ENCODE peak calls at places on chromosomes 6 and 20, in four cellular contexts. One of them, this sample, is unnamed.

GRCh38 chr6:122207061-122207460 is 192.4 kb upstream of the HSF2 start:
- DNase-seq in naive B cell: no peak
- DNase-seq in fibroblast of mammary gland: no peak
- DNase-seq in left colon: no peak
- DNase-seq in this sample: no peak

GRCh38 chr6:129863664-129864063 is 2.5 kb upstream of the TMEM244 start:
- DNase-seq in naive B cell: no peak
- DNase-seq in fibroblast of mammary gland: peak
- DNase-seq in left colon: no peak
- DNase-seq in this sample: no peak

GRCh38 chr6:21158149-21158548 is 435.4 kb upstream of the SOX4 start:
- DNase-seq in naive B cell: no peak
- DNase-seq in fibroblast of mammary gland: no peak
- DNase-seq in left colon: no peak
- DNase-seq in this sample: no peak

GRCh38 chr20:40880063-40880715 is 148.4 kb upstream of the TOP1 start:
- DNase-seq in naive B cell: no peak
- DNase-seq in fibroblast of mammary gland: no peak
- DNase-seq in left colon: no peak
- DNase-seq in this sample: no peak

GRCh38 chr20:13424174-13424833 is 203.2 kb downstream of the ISM1 start:
- DNase-seq in naive B cell: no peak
- DNase-seq in fibroblast of mammary gland: no peak
- DNase-seq in left colon: no peak
- DNase-seq in this sample: no peak

GRCh38 chr20:63344616-63345327 is 16.4 kb downstream of the CHRNA4 start:
- DNase-seq in naive B cell: no peak
- DNase-seq in fibroblast of mammary gland: peak
- DNase-seq in left colon: no peak
- DNase-seq in this sample: no peak

GRCh38 chr20:36542516-36543186 is 1.3 kb downstream of the MYL9 start:
- DNase-seq in naive B cell: no peak
- DNase-seq in fibroblast of mammary gland: no peak
- DNase-seq in left colon: no peak
- DNase-seq in this sample: peak

GRCh38 chr6:135329851-135330803 is 149.0 kb downstream of the MYB start:
- DNase-seq in naive B cell: no peak
- DNase-seq in fibroblast of mammary gland: no peak
- DNase-seq in left colon: no peak
- DNase-seq in this sample: peak

GRCh38 chr6:106128981-106129761 is 43.0 kb downstream of the PRDM1 start:
- DNase-seq in naive B cell: no peak
- DNase-seq in fibroblast of mammary gland: peak
- DNase-seq in left colon: no peak
- DNase-seq in this sample: no peak

GRCh38 chr6:166050559-166050958 is 117.1 kb downstream of the TBXT start:
- DNase-seq in naive B cell: no peak
- DNase-seq in fibroblast of mammary gland: no peak
- DNase-seq in left colon: no peak
- DNase-seq in this sample: no peak

GRCh38 chr6:48733581-48733980 is 622.6 kb upstream of the PTCHD4 start:
- DNase-seq in naive B cell: no peak
- DNase-seq in fibroblast of mammary gland: peak
- DNase-seq in left colon: no peak
- DNase-seq in this sample: no peak

GRCh38 chr6:143872211-143872610 is 7.9 kb downstream of the ZC2HC1B start:
- DNase-seq in naive B cell: no peak
- DNase-seq in fibroblast of mammary gland: peak
- DNase-seq in left colon: no peak
- DNase-seq in this sample: peak

GRCh38 chr6:515267-515666 is 123.7 kb downstream of the IRF4 start:
- DNase-seq in naive B cell: no peak
- DNase-seq in fibroblast of mammary gland: no peak
- DNase-seq in left colon: no peak
- DNase-seq in this sample: no peak

GRCh38 chr20:37686762-37687477 is 6.9 kb upstream of the CTNNBL1 start:
- DNase-seq in naive B cell: no peak
- DNase-seq in fibroblast of mammary gland: peak
- DNase-seq in left colon: no peak
- DNase-seq in this sample: no peak

GRCh38 chr6:89022747-89023289 is 57.7 kb upstream of the PNRC1 start:
- DNase-seq in naive B cell: no peak
- DNase-seq in fibroblast of mammary gland: peak
- DNase-seq in left colon: no peak
- DNase-seq in this sample: no peak

GRCh38 chr6:146909886-146910285 is 294.3 kb upstream of the STXBP5 start:
- DNase-seq in naive B cell: no peak
- DNase-seq in fibroblast of mammary gland: no peak
- DNase-seq in left colon: no peak
- DNase-seq in this sample: no peak

GRCh38 chr6:135583256-135583758 is 85.8 kb upstream of the AHI1 start:
- DNase-seq in naive B cell: no peak
- DNase-seq in fibroblast of mammary gland: peak
- DNase-seq in left colon: no peak
- DNase-seq in this sample: no peak

GRCh38 chr20:63457737-63458136 is 14.7 kb downstream of the KCNQ2 start:
- DNase-seq in naive B cell: no peak
- DNase-seq in fibroblast of mammary gland: peak
- DNase-seq in left colon: no peak
- DNase-seq in this sample: no peak

GRCh38 chr6:35764238-35764896 is 12.0 kb upstream of the CLPSL2 start:
- DNase-seq in naive B cell: no peak
- DNase-seq in fibroblast of mammary gland: no peak
- DNase-seq in left colon: no peak
- DNase-seq in this sample: no peak

This sample was measured in GM10248.